ENCODE peak calls at places on chromosomes 2 and 18, in five cellular contexts. L is neural progenitor cell; Y is CD8-positive, alpha-beta T cell; N is pancreas; M is endothelial cell of umbilical vein. V is an unnamed sample. For H3K9me3, the result is how much of the 10 kb centered on the place peaks cover.

GRCh38 chr18:9643549-9643948 is 29.2 kb upstream of the PPP4R1 start:
- DNase-seq in Y (no peak), M (peak), L (peak), N (no peak), V (peak)

GRCh38 chr2:163646659-163647058 is 89.1 kb downstream of the FIGN start:
- DNase-seq in M (no peak), N (no peak), Y (no peak), L (no peak), V (no peak)

GRCh38 chr2:169038338-169038757 is 7.2 kb upstream of the ABCB11 start:
- DNase-seq in Y (no peak), M (no peak), N (no peak), L (no peak), V (peak)

GRCh38 chr2:31696068-31696467 is 115.3 kb upstream of the SRD5A2 start:
- DNase-seq in M (no peak), Y (no peak), L (no peak), N (no peak), V (no peak)

GRCh38 chr2:181104512-181105121 is 124.2 kb downstream of the UBE2E3 start:
- DNase-seq in M (peak), N (no peak), L (peak), Y (no peak), V (peak)

GRCh38 chr2:165273176-165273575 is 34.0 kb downstream of the SCN2A start:
- DNase-seq in M (no peak), N (no peak), L (no peak), Y (no peak), V (peak)

GRCh38 chr2:67137699-67138098 is 259.4 kb upstream of the ETAA1 start:
- DNase-seq in Y (no peak), N (no peak), L (no peak), M (peak), V (no peak)

GRCh38 chr2:183242937-183243336 is 118.7 kb downstream of the NUP35 start:
- DNase-seq in Y (no peak), M (peak), N (no peak), L (no peak), V (peak)

GRCh38 chr18:50757358-50757757 is 62.5 kb downstream of the MRO start:
- DNase-seq in Y (no peak), L (no peak), M (no peak), N (no peak), V (no peak)

GRCh38 chr2:205484717-205485116 is 197.6 kb upstream of the NRP2 start:
- DNase-seq in L (no peak), N (no peak), M (no peak), Y (no peak), V (no peak)

GRCh38 chr2:177187631-177188312 is 24.8 kb upstream of the HNRNPA3 start:
- DNase-seq in L (no peak), M (no peak), Y (no peak), N (no peak), V (peak)

GRCh38 chr2:960064-960736 is 9.6 kb downstream of the SNTG2 start:
- DNase-seq in Y (no peak), N (no peak), M (no peak), L (no peak), V (no peak)

GRCh38 chr2:118859157-118859770 is 11.8 kb upstream of the EN1 start:
- DNase-seq in L (peak), N (no peak), M (no peak), Y (no peak), V (no peak)

GRCh38 chr2:146458585-146458984 is 1386.2 kb upstream of the ACVR2A start:
- DNase-seq in M (no peak), N (no peak), L (no peak), Y (no peak), V (no peak)

GRCh38 chr2:185202416-185202815 is 536.2 kb upstream of the FSIP2 start:
- DNase-seq in L (no peak), M (no peak), Y (no peak), N (no peak), V (no peak)

GRCh38 chr2:23153484-23153883 is 231.5 kb upstream of the KLHL29 start:
- DNase-seq in M (no peak), N (no peak), L (no peak), Y (no peak), V (no peak)

GRCh38 chr18:77366725-77367641 is 117.3 kb downstream of the GALR1 start:
- DNase-seq in Y (no peak), M (no peak), L (no peak), N (peak), V (no peak)

GRCh38 chr2:201890447-201890846 is 84.1 kb downstream of the CDK15 start:
- DNase-seq in L (no peak), Y (no peak), N (no peak), M (peak), V (no peak)

GRCh38 chr2:170265321-170265720 is 87.4 kb downstream of the MYO3B start:
- DNase-seq in N (no peak), Y (no peak), L (no peak), M (no peak), V (no peak)

GRCh38 chr2:189982087-189982486 is 80.4 kb downstream of the MSTN start:
- DNase-seq in Y (no peak), M (no peak), L (no peak), N (no peak), V (no peak)
- H3K9me3 ChIP-seq in Y (under half), M (under half), L (under half), N (under half), V (under half)

DNA sequence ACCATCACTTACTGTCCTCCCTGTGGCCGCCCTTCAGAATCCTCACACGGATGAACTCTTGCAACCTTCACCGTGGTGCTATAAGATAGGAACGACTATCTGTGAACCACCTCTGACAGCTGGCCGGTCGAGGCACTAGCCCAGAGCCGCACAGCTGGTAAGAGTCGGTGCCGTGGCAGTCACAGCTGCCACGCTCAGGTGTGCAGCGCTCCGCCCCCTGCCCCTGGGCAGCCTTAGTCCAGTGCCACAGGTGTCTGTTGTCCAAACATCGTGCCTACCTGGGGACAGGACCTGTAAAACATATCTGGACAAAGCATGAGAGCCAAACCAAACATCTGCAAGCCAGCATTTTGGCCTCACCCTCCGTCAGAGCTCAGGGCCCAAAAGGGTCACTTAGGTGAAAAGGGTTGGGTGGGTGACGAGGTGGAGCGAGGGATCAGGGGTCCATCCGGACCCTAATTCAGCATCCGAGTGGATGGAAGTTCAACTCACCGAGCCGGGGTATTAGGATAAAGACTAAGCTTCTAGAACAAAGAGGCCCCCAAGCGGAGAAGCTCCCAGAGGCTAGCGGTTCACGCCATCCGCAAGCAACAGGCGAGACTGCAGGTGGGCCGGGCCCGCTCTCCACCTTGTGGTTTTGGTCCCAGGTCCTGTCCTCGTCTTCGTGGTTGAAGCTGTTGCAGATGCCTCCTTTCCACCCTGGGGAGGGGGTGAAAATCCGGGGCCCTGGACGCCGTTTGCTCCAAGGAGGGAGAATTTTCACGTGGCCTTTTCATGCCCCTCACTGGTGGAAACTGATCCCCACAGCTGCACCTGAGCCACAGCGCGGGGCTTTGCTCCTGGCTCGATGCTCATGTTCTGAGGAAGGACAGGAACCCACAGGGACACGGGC is 55.1 kb upstream of the SALL3 start:
- DNase-seq in Y (no peak), L (no peak), N (no peak), M (no peak), V (no peak)
- H3K9me3 ChIP-seq in Y (under half), L (under half), N (under half), M (under half), V (under half)

GRCh38 chr18:13696961-13697360 is 29.4 kb downstream of the FAM210A start:
- DNase-seq in M (no peak), N (no peak), L (no peak), Y (no peak), V (no peak)
- H3K9me3 ChIP-seq in M (under half), N (under half), L (under half), Y (under half), V (under half)

GRCh38 chr2:51251356-51251755 is 219.4 kb upstream of the NRXN1 start:
- DNase-seq in Y (no peak), N (no peak), L (no peak), M (no peak), V (no peak)
- H3K9me3 ChIP-seq in Y (under half), N (under half), L (under half), M (under half), V (under half)

DNA sequence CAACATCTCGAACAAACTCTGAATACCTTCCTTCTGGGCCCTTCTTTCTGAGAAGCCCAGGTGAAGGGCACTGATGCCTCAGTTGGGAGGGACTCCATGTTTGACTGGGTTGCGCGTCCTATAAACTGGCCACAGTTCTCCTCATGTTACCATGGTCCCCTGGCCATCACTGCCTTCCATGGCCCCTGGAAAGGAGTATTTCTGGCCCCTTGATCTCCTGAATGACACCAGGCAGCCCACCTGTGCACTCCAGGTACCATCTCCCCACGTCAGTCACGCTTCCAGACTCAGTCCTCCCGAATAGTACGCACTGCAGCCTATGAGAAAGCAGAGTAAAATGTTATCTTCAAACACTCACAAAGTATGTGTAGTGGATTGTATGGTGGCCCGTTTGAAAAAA is 73.9 kb downstream of the ACKR3 start:
- DNase-seq in Y (no peak), N (no peak), M (no peak), L (no peak), V (no peak)
- H3K9me3 ChIP-seq in Y (under half), N (under half), M (under half), L (under half), V (under half)

DNA sequence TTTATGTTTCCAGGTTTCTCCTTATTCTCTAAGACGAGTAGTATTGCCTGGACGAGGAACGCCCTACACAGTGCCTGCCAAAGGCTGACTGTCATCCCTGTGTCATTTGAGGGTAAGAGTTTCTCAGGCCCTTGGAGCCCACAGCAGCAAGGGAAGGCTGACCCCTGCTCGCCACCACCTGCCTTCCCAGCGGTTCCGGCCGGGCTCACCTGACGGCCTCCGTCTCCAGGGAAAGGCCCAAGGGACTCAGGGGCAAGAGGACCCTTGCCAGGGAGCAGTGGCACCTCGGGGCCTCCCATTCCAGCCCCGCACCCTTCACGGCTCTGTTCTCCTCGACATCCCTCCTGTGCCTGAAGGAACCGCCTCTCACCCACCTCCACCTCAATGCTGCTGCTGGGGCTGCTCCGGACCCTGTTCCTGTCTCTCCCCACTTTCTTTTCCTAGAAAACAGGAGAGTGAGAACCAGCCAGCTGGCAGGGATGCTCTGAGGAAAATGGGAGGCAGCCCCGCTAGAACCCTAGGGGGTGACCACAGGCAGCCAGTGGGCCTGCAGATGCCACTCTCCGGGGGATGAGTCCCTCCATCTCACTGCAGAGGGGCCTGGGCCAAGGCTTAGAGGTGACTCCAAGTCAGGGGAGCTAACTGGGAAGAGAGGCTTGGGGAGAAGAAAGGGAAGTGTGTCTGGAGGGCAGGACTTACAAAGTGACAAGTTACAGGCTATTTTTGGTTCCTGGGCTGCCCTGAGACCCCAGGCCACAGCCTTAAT is 1.8 kb downstream of the LIMS2 start:
- DNase-seq in M (no peak), Y (peak), L (no peak), N (no peak), V (no peak)
- H3K9me3 ChIP-seq in M (under half), Y (under half), L (under half), N (under half), V (under half)

DNA sequence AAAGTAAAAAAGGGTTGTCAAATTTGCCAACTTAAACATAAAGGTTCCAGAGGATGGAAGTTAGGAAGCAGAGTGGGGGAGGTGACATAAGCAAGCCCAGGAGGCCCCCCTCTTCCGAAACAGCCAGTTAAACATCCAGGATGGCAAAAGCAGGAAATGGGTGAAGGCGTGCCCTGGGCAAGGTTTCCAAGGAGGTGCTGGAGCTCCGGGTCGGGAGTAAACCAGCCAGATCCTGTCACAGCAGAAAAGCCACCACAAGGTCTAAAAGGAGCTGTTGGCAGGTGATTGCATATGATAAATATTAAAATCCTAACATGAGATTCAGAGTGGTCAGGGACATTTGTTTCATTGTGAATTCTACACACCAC is 572.2 kb upstream of the SALL3 start:
- DNase-seq in M (no peak), Y (no peak), L (no peak), N (no peak), V (no peak)
- H3K9me3 ChIP-seq in M (under half), Y (under half), L (under half), N (under half), V (under half)

DNA sequence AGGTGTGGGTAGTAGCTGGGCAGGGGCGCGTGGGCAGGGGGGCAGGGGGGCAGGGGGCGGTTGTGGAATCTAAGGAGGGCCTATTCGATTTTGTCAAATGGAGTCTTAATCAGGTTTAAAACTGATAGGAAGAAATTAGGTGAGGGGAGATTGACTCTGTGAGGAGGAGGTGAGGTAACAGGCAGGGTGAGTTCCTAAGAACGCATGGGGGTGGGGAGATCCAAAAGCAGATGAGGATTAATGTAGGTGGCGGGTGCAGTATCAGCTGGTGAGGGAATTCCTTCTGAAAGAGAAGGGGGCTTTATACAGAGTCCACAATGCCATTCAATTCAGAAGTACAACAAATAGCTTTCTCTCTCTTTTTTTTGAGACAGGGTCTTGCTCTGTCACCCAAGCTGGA is 72.7 kb downstream of the CAB39 start:
- DNase-seq in N (no peak), M (no peak), Y (no peak), L (no peak), V (no peak)
- H3K9me3 ChIP-seq in N (under half), M (under half), Y (under half), L (under half), V (under half)